ENCODE peak calls at places on chromosomes 5 and 9, in six cellular contexts. Z, O, W, C, S and G are unnamed samples.

GRCh38 chr9:85417674-85418073 is 324.1 kb downstream of the AGTPBP1 start:
- DNase-seq in C (no peak), Z (no peak), S (no peak), O (no peak), W (no peak), G (no peak)

GRCh38 chr9:135704366-135704947 is 2.5 kb downstream of the KCNT1 start:
- DNase-seq in O (no peak), S (no peak), C (peak; percentile 86), Z (no peak), W (no peak), G (no peak)

GRCh38 chr9:71725590-71726338 is 42.5 kb downstream of the CEMIP2 start:
- DNase-seq in Z (peak; percentile 56), C (no peak), S (no peak), W (peak; percentile 90), O (no peak), G (no peak)

GRCh38 chr9:72856985-72857631 is 95.7 kb downstream of the ALDH1A1 start:
- DNase-seq in W (peak; percentile 56), O (no peak), S (no peak), Z (no peak), C (no peak), G (no peak)

GRCh38 chr5:141760193-141760592 is 78.2 kb upstream of the ARAP3 start:
- DNase-seq in S (no peak), Z (no peak), W (no peak), O (no peak), C (no peak), G (no peak)

GRCh38 chr5:56532411-56532935 is 282.9 kb upstream of the MAP3K1 start:
- DNase-seq in O (no peak), S (no peak), Z (no peak), W (no peak), C (no peak), G (no peak)

GRCh38 chr5:128053291-128053954 is 30.1 kb upstream of the SLC12A2 start:
- DNase-seq in S (no peak), O (no peak), C (no peak), Z (no peak), W (peak; percentile 46), G (no peak)

GRCh38 chr9:101791938-101792337 is 53.5 kb upstream of the GRIN3A start:
- DNase-seq in S (no peak), C (no peak), Z (no peak), O (no peak), W (no peak), G (no peak)

GRCh38 chr5:172623313-172623980 is 17.6 kb upstream of the NEURL1B start:
- DNase-seq in Z (no peak), O (no peak), S (no peak), W (no peak), C (no peak), G (no peak)

GRCh38 chr5:168364738-168365550 is 73.5 kb downstream of the WWC1 start:
- DNase-seq in O (no peak), Z (peak; percentile 76), C (no peak), S (no peak), W (peak; percentile 63), G (no peak)

GRCh38 chr5:98308960-98309359 is 464.5 kb upstream of the RGMB start:
- DNase-seq in C (no peak), Z (no peak), W (peak; percentile 78), O (no peak), S (no peak), G (no peak)

GRCh38 chr9:113609562-113610318 is 146.2 kb downstream of the RGS3 start:
- DNase-seq in S (peak; percentile 85), O (peak; percentile 53), C (peak; percentile 99), W (peak; percentile 60), Z (peak; percentile 60), G (no peak)

GRCh38 chr5:115977988-115978387 is 15.7 kb downstream of the LVRN start:
- DNase-seq in C (no peak), W (peak; percentile 92), Z (no peak), O (no peak), S (no peak), G (peak; percentile 38)

GRCh38 chr5:106489004-106489403 is 1181.7 kb downstream of the EFNA5 start:
- DNase-seq in Z (no peak), O (no peak), W (no peak), S (no peak), C (no peak), G (no peak)

GRCh38 chr9:14962193-14962899 is 52.1 kb upstream of the FREM1 start:
- DNase-seq in Z (peak; percentile 31), W (no peak), C (no peak), S (no peak), O (no peak), G (no peak)

GRCh38 chr9:1048853-1049252 is 1.3 kb upstream of the DMRT2 start:
- DNase-seq in O (no peak), S (no peak), Z (no peak), C (no peak), W (no peak), G (no peak)

GRCh38 chr5:178206166-178207101 is 2.1 kb downstream of the HNRNPAB start:
- DNase-seq in S (peak; percentile 65), W (peak; percentile 23), Z (no peak), O (no peak), C (no peak), G (no peak)

GRCh38 chr5:148162038-148162437 is 6.3 kb upstream of the SPINK14 start:
- DNase-seq in W (no peak), Z (no peak), O (no peak), C (no peak), S (no peak), G (no peak)

GRCh38 chr9:1837453-1838084 is 177.6 kb upstream of the SMARCA2 start:
- DNase-seq in W (peak; percentile 1), C (no peak), Z (peak; percentile 18), S (no peak), O (no peak), G (no peak)

GRCh38 chr9:98657897-98658296 is 50.8 kb downstream of the GABBR2 start:
- DNase-seq in Z (no peak), W (peak; percentile 78), S (no peak), C (no peak), O (no peak), G (no peak)
- H3K4me3 ChIP-seq in Z (no peak overlapping the region), W (no peak overlapping the region), S (no peak overlapping the region), C (no peak overlapping the region), O (no peak overlapping the region), G (no peak overlapping the region)

GRCh38 chr5:176670449-176670848 is 23.2 kb downstream of the TSPAN17 start:
- DNase-seq in O (no peak), S (no peak), W (no peak), C (no peak), Z (no peak), G (no peak)

GRCh38 chr5:176665517-176665916 is 18.2 kb downstream of the TSPAN17 start:
- DNase-seq in C (no peak), O (no peak), Z (no peak), S (no peak), W (no peak), G (no peak)

GRCh38 chr5:176664886-176665285 is 17.6 kb downstream of the TSPAN17 start:
- DNase-seq in Z (no peak), O (no peak), W (no peak), S (no peak), C (no peak), G (no peak)

GRCh38 chr5:176664479-176664878 is 17.2 kb downstream of the TSPAN17 start:
- DNase-seq in C (no peak), O (no peak), S (no peak), W (no peak), Z (no peak), G (no peak)

DNA sequence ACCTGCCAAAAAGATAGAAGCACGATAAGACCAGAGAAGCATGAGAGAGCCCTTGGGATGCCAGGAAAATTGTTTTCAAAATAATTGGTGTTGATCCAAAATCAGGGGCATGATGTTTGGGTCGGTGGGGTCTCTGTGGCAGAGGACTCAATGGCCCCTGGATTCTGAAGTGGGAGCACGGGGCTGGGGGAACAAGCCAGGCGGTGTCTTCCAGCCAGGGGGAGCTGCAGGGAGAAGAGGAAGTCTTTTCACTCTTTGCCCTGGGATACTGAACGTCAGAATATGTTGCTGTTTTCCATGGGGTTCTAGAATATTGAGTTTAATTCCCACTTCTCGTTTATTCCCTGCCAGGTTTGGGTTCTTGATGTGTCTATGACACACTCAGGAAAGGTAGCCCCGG is 20.4 kb downstream of the TSPAN17 start:
- DNase-seq in S (no peak), O (no peak), Z (no peak), C (no peak), W (no peak), G (no peak)
- TF ChIP-seq CTCF in S (no peak), O (no peak), Z (no peak), C (no peak), W (no peak), G (no peak)

GRCh38 chr5:44387391-44387790 is 1.8 kb downstream of the FGF10 start:
- DNase-seq in S (no peak), W (no peak), C (no peak), Z (no peak), O (no peak), G (no peak)
- TF ChIP-seq POLR2A in S (no peak), W (no peak), C (no peak), Z (no peak), O (no peak), G (no peak)

DNA sequence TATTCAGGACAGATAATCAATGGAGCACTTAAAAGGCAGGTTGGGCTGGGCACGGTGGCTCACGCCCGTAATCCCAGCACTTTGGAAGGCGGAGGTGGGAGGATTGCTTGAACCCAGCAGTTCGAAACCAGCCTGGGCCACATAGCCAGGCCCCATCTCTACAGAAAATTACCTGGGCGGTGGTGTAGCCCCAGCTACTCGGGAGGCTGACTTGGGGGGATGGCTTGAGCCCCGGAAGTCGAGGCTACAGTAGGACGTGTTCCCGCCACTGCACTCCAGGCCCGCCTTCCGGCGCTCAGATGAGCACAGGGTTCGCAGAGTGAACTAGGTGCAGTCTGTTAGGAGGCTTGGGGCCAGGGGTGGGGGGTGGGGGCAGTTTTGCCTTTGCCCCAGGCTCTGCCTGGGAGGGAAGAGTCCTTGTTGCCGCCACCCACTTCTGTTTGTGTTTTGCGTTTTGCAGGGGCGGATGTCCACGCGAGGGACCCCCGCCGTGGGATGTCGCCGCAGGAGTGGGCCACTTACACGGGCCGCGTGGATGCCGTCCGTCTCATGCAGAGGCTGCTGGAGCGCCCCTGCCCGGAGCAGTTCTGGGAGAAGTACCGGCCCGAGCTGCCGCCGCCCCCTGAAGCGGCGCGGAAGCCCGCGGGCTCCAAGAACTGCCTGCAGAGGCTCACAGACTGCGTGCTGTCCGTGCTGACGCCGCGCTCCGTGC is 85.1 kb downstream of the ANKRD33B start:
- DNase-seq in W (no peak), O (no peak), S (peak; percentile 47), Z (no peak), C (no peak), G (peak; percentile 74)
- H3K4me3 ChIP-seq in W (no peak overlapping the region), O (no peak overlapping the region), S (no peak overlapping the region), Z (no peak overlapping the region), C (no peak overlapping the region), G (no peak overlapping the region)

DNA sequence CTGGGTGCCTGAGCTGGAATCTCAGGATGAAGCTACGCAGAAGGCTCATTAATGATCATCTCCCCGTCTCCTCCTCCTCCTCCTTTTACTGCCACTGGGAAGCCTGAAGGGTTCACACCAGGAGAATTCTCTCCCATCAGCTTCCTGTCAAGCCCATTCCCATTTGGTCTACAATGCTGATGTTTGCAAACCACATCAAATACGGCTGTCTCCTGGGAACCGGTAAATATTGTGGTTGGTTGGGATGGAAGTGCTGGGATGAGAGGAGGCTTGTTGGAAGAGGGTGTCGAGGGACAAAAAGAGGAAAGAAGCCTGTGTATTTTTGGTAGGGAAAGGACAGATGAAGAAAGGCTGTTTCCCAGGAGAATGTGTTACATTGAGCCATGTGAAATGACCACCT is 13.2 kb upstream of the S1PR3 start:
- DNase-seq in S (no peak), Z (peak; percentile 15), W (no peak), C (no peak), O (no peak), G (peak; percentile 45)
- TF ChIP-seq CTCF in S (no peak), Z (no peak), W (no peak), C (no peak), O (no peak), G (no peak)

GRCh38 chr5:72106922-72107873 is at the start of gene MAP1B:
- DNase-seq in W (peak; percentile 73), S (peak; percentile 80), Z (no peak), C (peak; percentile 76), O (no peak), G (peak; percentile 91)
- TF ChIP-seq POLR2A in W (peak; percentile 93), S (peak; percentile 29), Z (no peak), C (no peak), O (no peak), G (no peak)